ENCODE peak calls at places on chromosomes 3 and 15, in five cellular contexts. H is right lobe of liver, Z is right atrium auricular region, F is fibroblast of villous mesenchyme, Y is Peyer's patch. P is an unnamed sample.

GRCh38 chr3:126186271-126186670 is 5.9 kb upstream of the ALDH1L1 start:
- DNase-seq in H (peak), Z (no peak), F (no peak), Y (no peak), P (no peak)

GRCh38 chr3:39379778-39380155 is 3.4 kb upstream of the SLC25A38 start:
- DNase-seq in H (no peak), Z (no peak), F (no peak), Y (no peak), P (no peak)

GRCh38 chr3:171936231-171936841 is 93.2 kb downstream of the TMEM212 start:
- DNase-seq in H (no peak), Z (no peak), F (peak), Y (no peak), P (peak)

GRCh38 chr3:157239082-157239704 is 79.2 kb upstream of the CCNL1 start:
- DNase-seq in H (peak), Z (no peak), F (peak), Y (peak), P (peak)

GRCh38 chr3:10142707-10143560 is 1.4 kb downstream of the VHL start:
- DNase-seq in H (no peak), Z (no peak), F (peak), Y (no peak), P (peak)

GRCh38 chr15:78016860-78017259 is 60.7 kb downstream of the TBC1D2B start:
- DNase-seq in H (peak), Z (no peak), F (no peak), Y (no peak), P (no peak)

GRCh38 chr15:46127361-46127874 is 492.6 kb downstream of the SQOR start:
- DNase-seq in H (no peak), Z (no peak), F (peak), Y (no peak), P (no peak)

GRCh38 chr3:69787436-69788168 is 48.3 kb downstream of the MITF start:
- DNase-seq in H (no peak), Z (no peak), F (peak), Y (no peak), P (peak)

GRCh38 chr15:97482521-97482920 is 478.0 kb upstream of the ARRDC4 start:
- DNase-seq in H (no peak), Z (no peak), F (no peak), Y (no peak), P (no peak)

GRCh38 chr15:23073890-23074631 is 34.7 kb upstream of the TUBGCP5 start:
- DNase-seq in H (no peak), Z (no peak), F (no peak), Y (no peak), P (peak)

GRCh38 chr15:74812533-74812932 is at the start of gene LMAN1L:
- DNase-seq in H (no peak), Z (no peak), F (no peak), Y (no peak), P (no peak)

GRCh38 chr3:105030211-105030610 is 336.5 kb upstream of the ALCAM start:
- DNase-seq in H (no peak), Z (no peak), F (no peak), Y (no peak), P (no peak)

GRCh38 chr3:159839561-159840379 is 148.9 kb upstream of the IL12A start:
- DNase-seq in H (no peak), Z (no peak), F (no peak), Y (no peak), P (no peak)

GRCh38 chr3:33879540-33879939 is 81.1 kb downstream of the PDCD6IP start:
- DNase-seq in H (no peak), Z (no peak), F (no peak), Y (no peak), P (peak)

GRCh38 chr15:85329561-85330421 is 50.6 kb upstream of the AKAP13 start:
- DNase-seq in H (no peak), Z (no peak), F (peak), Y (peak), P (peak)

GRCh38 chr15:73994912-73995622 is 551 bp downstream of the PML start:
- DNase-seq in H (peak), Z (peak), F (no peak), Y (no peak), P (no peak)

GRCh38 chr3:144760831-144761230 is 789.2 kb downstream of the DIPK2A start:
- DNase-seq in H (no peak), Z (no peak), F (no peak), Y (no peak), P (peak)

GRCh38 chr3:5007873-5008272 is 28.6 kb downstream of the BHLHE40 start:
- DNase-seq in H (no peak), Z (no peak), F (no peak), Y (no peak), P (no peak)

GRCh38 chr3:40939113-40940070 is 259.9 kb upstream of the CTNNB1 start:
- DNase-seq in H (no peak), Z (no peak), F (no peak), Y (no peak), P (no peak)

GRCh38 chr3:13177641-13178040 is 104.4 kb upstream of the IQSEC1 start:
- DNase-seq in H (no peak), Z (no peak), F (no peak), Y (peak), P (no peak)

GRCh38 chr15:67105065-67105951 is 39.9 kb downstream of the SMAD3 start:
- DNase-seq in H (no peak), Z (peak), F (peak), Y (no peak), P (peak)

GRCh38 chr15:58247803-58248503 is 109.8 kb downstream of the AQP9 start:
- DNase-seq in H (peak), Z (peak), F (no peak), Y (no peak), P (no peak)

GRCh38 chr3:182028081-182028480 is 316.4 kb downstream of the SOX2 start:
- DNase-seq in H (no peak), Z (no peak), F (no peak), Y (no peak), P (no peak)

GRCh38 chr3:105829879-105830622 is 38.8 kb downstream of the CBLB start:
- DNase-seq in H (no peak), Z (no peak), F (no peak), Y (no peak), P (peak)

GRCh38 chr15:85380860-85381535 is 595 bp downstream of the AKAP13 start:
- DNase-seq in H (peak), Z (no peak), F (no peak), Y (peak), P (peak)

GRCh38 chr3:110755345-110755744 is 316.3 kb upstream of the NECTIN3 start:
- DNase-seq in H (no peak), Z (no peak), F (no peak), Y (no peak), P (no peak)

GRCh38 chr15:57328479-57329250 is 47.6 kb upstream of the CGNL1 start:
- DNase-seq in H (no peak), Z (no peak), F (no peak), Y (no peak), P (no peak)

GRCh38 chr3:71859128-71859519 is 74.2 kb upstream of the PROK2 start:
- DNase-seq in H (no peak), Z (no peak), F (peak), Y (no peak), P (peak)

GRCh38 chr15:70976856-70977255 is 84.2 kb downstream of the LRRC49 start:
- DNase-seq in H (no peak), Z (no peak), F (no peak), Y (no peak), P (peak)

GRCh38 chr3:51706021-51706485 is 815 bp upstream of the GRM2 start:
- DNase-seq in H (peak), Z (no peak), F (no peak), Y (peak), P (no peak)

GRCh38 chr3:41370307-41370706 is 171.0 kb downstream of the CTNNB1 start:
- DNase-seq in H (no peak), Z (no peak), F (no peak), Y (peak), P (no peak)

GRCh38 chr15:99956022-99956775 is 223.0 kb upstream of the LYSMD4 start:
- DNase-seq in H (no peak), Z (peak), F (no peak), Y (no peak), P (no peak)

GRCh38 chr3:163951397-163951987 is 1126.8 kb downstream of the SI start:
- DNase-seq in H (no peak), Z (no peak), F (no peak), Y (no peak), P (peak)

GRCh38 chr15:37362414-37362813 is 262.1 kb upstream of the MEIS2 start:
- DNase-seq in H (no peak), Z (no peak), F (no peak), Y (no peak), P (no peak)

GRCh38 chr15:49134683-49135341 is 20.6 kb downstream of the COPS2 start:
- DNase-seq in H (no peak), Z (no peak), F (peak), Y (no peak), P (peak)

GRCh38 chr3:155737844-155738460 is 6.9 kb downstream of the PLCH1 start:
- DNase-seq in H (peak), Z (no peak), F (no peak), Y (peak), P (peak)

DNA sequence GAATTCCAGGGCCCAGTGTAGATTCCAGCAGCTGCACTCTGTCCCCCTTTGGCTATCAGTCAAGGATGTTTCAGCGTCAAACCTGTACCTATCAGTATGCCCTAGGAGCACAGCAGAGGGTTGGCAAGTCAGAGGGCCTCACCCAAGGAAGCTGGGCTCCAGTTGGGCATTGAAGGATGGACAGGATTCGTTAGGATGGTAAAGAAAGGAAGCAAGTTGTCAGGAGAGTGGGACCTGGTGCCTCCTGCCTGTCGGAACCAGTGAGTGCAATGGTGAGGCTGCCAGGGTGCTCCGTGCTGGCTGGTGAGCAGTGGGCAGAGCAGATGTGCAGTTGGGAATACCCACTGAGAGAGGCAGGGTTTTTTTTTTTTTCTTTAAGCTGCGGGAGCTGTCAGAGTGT is 157.2 kb downstream of the CHDH start:
- DNase-seq in H (no peak), Z (peak), F (no peak), Y (no peak), P (no peak)
- TF ChIP-seq CTCF in H (no peak), Z (no peak), F (no peak), Y (no peak), P (no peak)

GRCh38 chr3:47420044-47420430 is 39.2 kb downstream of the PTPN23 start:
- DNase-seq in H (peak), Z (no peak), F (no peak), Y (no peak), P (no peak)
- H3K4me3 ChIP-seq in H (no peak), Z (no peak), F (no peak), Y (no peak), P (no peak)

GRCh38 chr15:72472907-72473669 is 1.0 kb upstream of the ARIH1 start:
- DNase-seq in H (no peak), Z (no peak), F (peak), Y (no peak), P (peak)
- TF ChIP-seq CTCF in H (no peak), Z (peak), F (peak), Y (no peak), P (peak)

GRCh38 chr15:90007089-90007487 is 6.0 kb downstream of the ZNF710 start:
- DNase-seq in H (peak), Z (no peak), F (no peak), Y (no peak), P (no peak)

GRCh38 chr15:90004252-90004651 is 3.1 kb downstream of the ZNF710 start:
- DNase-seq in H (peak), Z (no peak), F (peak), Y (no peak), P (no peak)

GRCh38 chr15:90004671-90005070 is 3.5 kb downstream of the ZNF710 start:
- DNase-seq in H (peak), Z (peak), F (peak), Y (no peak), P (peak)

GRCh38 chr15:90008607-90009006 is 7.5 kb downstream of the ZNF710 start:
- DNase-seq in H (peak), Z (no peak), F (no peak), Y (no peak), P (no peak)

GRCh38 chr15:90006217-90007088 is 5.3 kb downstream of the ZNF710 start:
- DNase-seq in H (peak), Z (no peak), F (no peak), Y (no peak), P (no peak)
- H3K4me3 ChIP-seq in H (no peak), Z (no peak), F (no peak), Y (no peak), P (no peak)

GRCh38 chr15:63600646-63601025 is 3.4 kb downstream of the FBXL22 start:
- DNase-seq in H (peak), Z (peak), F (peak), Y (peak), P (peak)

GRCh38 chr15:63598467-63599400 is 1.5 kb downstream of the FBXL22 start:
- DNase-seq in H (no peak), Z (no peak), F (no peak), Y (no peak), P (peak)

GRCh38 chr15:63601026-63601726 is 4.0 kb downstream of the FBXL22 start:
- DNase-seq in H (no peak), Z (no peak), F (peak), Y (peak), P (peak)

GRCh38 chr15:63600001-63600645 is 2.9 kb downstream of the FBXL22 start:
- DNase-seq in H (no peak), Z (no peak), F (peak), Y (no peak), P (peak)

GRCh38 chr15:63599401-63600000 is 2.3 kb downstream of the FBXL22 start:
- DNase-seq in H (peak), Z (no peak), F (peak), Y (peak), P (peak)
- TF ChIP-seq CTCF in H (peak), Z (peak), F (peak), Y (peak), P (peak)

GRCh38 chr3:158792709-158793108 is 9.1 kb upstream of the MFSD1 start:
- DNase-seq in H (no peak), Z (no peak), F (peak), Y (no peak), P (peak)

GRCh38 chr3:158789592-158789991 is 12.3 kb upstream of the MFSD1 start:
- DNase-seq in H (no peak), Z (no peak), F (peak), Y (no peak), P (peak)

GRCh38 chr3:158788446-158788845 is 13.4 kb upstream of the MFSD1 start:
- DNase-seq in H (no peak), Z (no peak), F (no peak), Y (no peak), P (no peak)

GRCh38 chr3:158794206-158794605 is 7.6 kb upstream of the MFSD1 start:
- DNase-seq in H (no peak), Z (no peak), F (no peak), Y (no peak), P (no peak)

DNA sequence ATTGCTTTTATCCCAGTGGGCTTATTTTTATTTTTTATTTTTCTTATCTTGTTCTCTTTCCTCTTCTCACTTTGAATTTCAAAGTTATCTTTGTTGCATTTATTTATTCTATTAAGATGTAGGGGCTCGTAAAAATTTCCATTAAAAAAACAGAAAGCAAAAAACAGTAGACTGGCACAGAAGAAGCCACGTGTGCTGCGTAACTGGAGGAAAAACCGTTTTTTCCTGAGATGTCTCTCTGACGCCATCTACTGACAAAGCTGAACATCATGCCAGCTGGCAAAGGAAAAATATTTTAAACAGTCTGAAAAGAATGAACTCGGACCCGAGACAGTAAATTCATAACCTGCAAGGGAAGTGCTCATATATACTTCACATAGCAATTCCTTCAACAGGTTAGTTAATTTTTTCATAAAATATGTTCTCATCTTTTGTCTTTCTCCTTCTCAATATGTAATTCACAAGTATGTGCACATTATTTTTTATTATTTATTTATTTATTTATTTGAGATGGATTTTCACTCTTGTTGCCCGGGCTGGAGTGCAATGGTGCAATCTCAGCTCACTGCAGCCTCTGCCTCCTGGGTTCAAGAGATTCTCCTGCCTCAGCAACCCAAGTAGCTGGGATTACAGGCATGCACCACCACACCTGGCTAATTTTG is 10.5 kb upstream of the MFSD1 start:
- DNase-seq in H (no peak), Z (no peak), F (peak), Y (no peak), P (peak)
- H3K4me3 ChIP-seq in H (peak), Z (no peak), F (peak), Y (no peak), P (no peak)

P was measured in choroid plexus epithelial cell.